ENCODE peak calls at places on chromosomes 2 and 18, in eight cellular contexts. E, Q, C, P, G, Z, Y and W are unnamed samples.

GRCh38 chr18:4068552-4069158 is 386.5 kb downstream of the DLGAP1 start:
- DNase-seq in E (peak), Q (peak), C (peak), P (peak), G (peak), Z (no peak), Y (no peak), W (peak)

GRCh38 chr2:132515010-132515409 is 98.4 kb downstream of the GPR39 start:
- DNase-seq in E (no peak), Q (no peak), C (no peak), P (no peak), G (peak), Z (peak), Y (no peak), W (no peak)

GRCh38 chr2:120788349-120788700 is 52.7 kb downstream of the GLI2 start:
- DNase-seq in E (no peak), Q (peak), C (no peak), P (no peak), G (no peak), Z (no peak), Y (no peak), W (no peak)

GRCh38 chr2:179741317-179741716 is 120.1 kb downstream of the ZNF385B start:
- DNase-seq in E (no peak), Q (no peak), C (no peak), P (no peak), G (no peak), Z (no peak), Y (no peak), W (peak)

GRCh38 chr2:200226652-200227426 is 79.7 kb upstream of the SPATS2L start:
- DNase-seq in E (no peak), Q (no peak), C (no peak), P (no peak), G (no peak), Z (no peak), Y (no peak), W (peak)

GRCh38 chr2:119647440-119648169 is 31.4 kb upstream of the TMEM177 start:
- DNase-seq in E (peak), Q (no peak), C (peak), P (no peak), G (peak), Z (no peak), Y (peak), W (no peak)

GRCh38 chr2:237556773-237557632 is 9.4 kb upstream of the PRLH start:
- DNase-seq in E (no peak), Q (no peak), C (no peak), P (no peak), G (no peak), Z (no peak), Y (peak), W (no peak)

GRCh38 chr2:71891719-71892118 is 255.9 kb downstream of the CYP26B1 start:
- DNase-seq in E (no peak), Q (no peak), C (no peak), P (no peak), G (no peak), Z (no peak), Y (no peak), W (no peak)

GRCh38 chr18:54269924-54270844 is 867 bp downstream of the POLI start:
- DNase-seq in E (peak), Q (peak), C (peak), P (peak), G (peak), Z (peak), Y (no peak), W (peak)

GRCh38 chr2:54813584-54813983 is 90.1 kb downstream of the EML6 start:
- DNase-seq in E (no peak), Q (no peak), C (peak), P (no peak), G (no peak), Z (no peak), Y (no peak), W (no peak)

GRCh38 chr18:63511285-63511684 is 30.9 kb upstream of the SERPINB12 start:
- DNase-seq in E (peak), Q (peak), C (peak), P (peak), G (peak), Z (no peak), Y (no peak), W (peak)

GRCh38 chr18:58100154-58100553 is 56.1 kb downstream of the NEDD4L start:
- DNase-seq in E (no peak), Q (no peak), C (no peak), P (no peak), G (no peak), Z (no peak), Y (no peak), W (no peak)

GRCh38 chr18:46297621-46298020 is 193.4 kb downstream of the HAUS1 start:
- DNase-seq in E (no peak), Q (no peak), C (no peak), P (no peak), G (no peak), Z (no peak), Y (no peak), W (peak)

GRCh38 chr2:167310442-167310841 is 422.2 kb downstream of the XIRP2 start:
- DNase-seq in E (no peak), Q (no peak), C (no peak), P (no peak), G (no peak), Z (no peak), Y (no peak), W (no peak)

GRCh38 chr2:39514825-39515224 is 77.7 kb upstream of the MAP4K3 start:
- DNase-seq in E (no peak), Q (no peak), C (no peak), P (no peak), G (no peak), Z (no peak), Y (no peak), W (no peak)

GRCh38 chr18:21450913-21451312 is 149.6 kb downstream of the ESCO1 start:
- DNase-seq in E (no peak), Q (no peak), C (no peak), P (no peak), G (no peak), Z (no peak), Y (no peak), W (peak)

GRCh38 chr2:180622122-180622918 is 358.1 kb upstream of the UBE2E3 start:
- DNase-seq in E (peak), Q (no peak), C (peak), P (no peak), G (no peak), Z (no peak), Y (no peak), W (peak)

GRCh38 chr2:54298511-54298910 is 42.5 kb upstream of the TSPYL6 start:
- DNase-seq in E (no peak), Q (no peak), C (no peak), P (no peak), G (no peak), Z (no peak), Y (no peak), W (peak)

GRCh38 chr2:236794074-236794473 is 224.4 kb downstream of the ACKR3 start:
- DNase-seq in E (peak), Q (no peak), C (no peak), P (no peak), G (no peak), Z (no peak), Y (no peak), W (no peak)

GRCh38 chr2:586518-587370 is 90.5 kb downstream of the TMEM18 start:
- DNase-seq in E (no peak), Q (no peak), C (no peak), P (no peak), G (peak), Z (no peak), Y (no peak), W (no peak)

GRCh38 chr2:200077210-200077650 is 121.8 kb downstream of the MAIP1 start:
- DNase-seq in E (peak), Q (peak), C (peak), P (no peak), G (peak), Z (no peak), Y (no peak), W (peak)

GRCh38 chr2:109201465-109202420 is 72.7 kb downstream of the SH3RF3 start:
- DNase-seq in E (no peak), Q (peak), C (no peak), P (no peak), G (no peak), Z (no peak), Y (no peak), W (no peak)

GRCh38 chr18:36485772-36486171 is 188.3 kb downstream of the FHOD3 start:
- DNase-seq in E (no peak), Q (no peak), C (peak), P (no peak), G (no peak), Z (no peak), Y (no peak), W (no peak)

GRCh38 chr18:12742453-12742852 is 39.6 kb downstream of the PSMG2 start:
- DNase-seq in E (peak), Q (no peak), C (peak), P (no peak), G (peak), Z (no peak), Y (no peak), W (peak)

GRCh38 chr18:2970762-2971659 is 41.9 kb downstream of the LPIN2 start:
- DNase-seq in E (no peak), Q (no peak), C (peak), P (no peak), G (no peak), Z (no peak), Y (no peak), W (no peak)

GRCh38 chr18:57077786-57078552 is 68.9 kb upstream of the BOD1L2 start:
- DNase-seq in E (no peak), Q (no peak), C (no peak), P (no peak), G (no peak), Z (no peak), Y (peak), W (no peak)

GRCh38 chr2:64325852-64326577 is 127.9 kb upstream of the LGALSL start:
- DNase-seq in E (no peak), Q (no peak), C (peak), P (no peak), G (no peak), Z (no peak), Y (peak), W (no peak)

GRCh38 chr18:24136967-24137373 is 1.9 kb upstream of the CABYR start:
- DNase-seq in E (no peak), Q (no peak), C (no peak), P (no peak), G (no peak), Z (no peak), Y (no peak), W (no peak)

GRCh38 chr2:113886479-113887383 is 3.2 kb upstream of the ACTR3 start:
- DNase-seq in E (peak), Q (no peak), C (peak), P (no peak), G (peak), Z (no peak), Y (peak), W (peak)

GRCh38 chr2:203549406-203549805 is 14.3 kb upstream of the RAPH1 start:
- DNase-seq in E (no peak), Q (no peak), C (peak), P (no peak), G (no peak), Z (no peak), Y (no peak), W (no peak)

GRCh38 chr18:42707080-42707479 is 408.4 kb downstream of the RIT2 start:
- DNase-seq in E (no peak), Q (peak), C (no peak), P (no peak), G (no peak), Z (no peak), Y (no peak), W (no peak)

GRCh38 chr2:191703079-191703725 is 25.3 kb downstream of the NABP1 start:
- DNase-seq in E (no peak), Q (no peak), C (peak), P (no peak), G (no peak), Z (no peak), Y (no peak), W (no peak)

GRCh38 chr18:49849331-49850217 is 36.2 kb upstream of the ACAA2 start:
- DNase-seq in E (peak), Q (peak), C (peak), P (peak), G (peak), Z (no peak), Y (no peak), W (peak)

GRCh38 chr2:11573418-11574175 is 39.8 kb downstream of the GREB1 start:
- DNase-seq in E (peak), Q (no peak), C (no peak), P (no peak), G (no peak), Z (no peak), Y (no peak), W (peak)

GRCh38 chr2:24830786-24831185 is 37.6 kb downstream of the CENPO start:
- DNase-seq in E (no peak), Q (no peak), C (no peak), P (no peak), G (no peak), Z (no peak), Y (no peak), W (no peak)

GRCh38 chr2:134324942-134325341 is 71.1 kb downstream of the MGAT5 start:
- DNase-seq in E (no peak), Q (no peak), C (no peak), P (no peak), G (no peak), Z (no peak), Y (no peak), W (no peak)

GRCh38 chr2:28717339-28717758 is 34.3 kb upstream of the PPP1CB start:
- DNase-seq in E (peak), Q (no peak), C (peak), P (no peak), G (peak), Z (no peak), Y (no peak), W (peak)

GRCh38 chr2:118993392-118993752 is 51.4 kb downstream of the MARCO start:
- DNase-seq in E (no peak), Q (no peak), C (no peak), P (no peak), G (no peak), Z (no peak), Y (no peak), W (no peak)

GRCh38 chr2:128315122-128315828 is 3.4 kb downstream of the HS6ST1 start:
- DNase-seq in E (no peak), Q (no peak), C (no peak), P (no peak), G (no peak), Z (peak), Y (no peak), W (no peak)